ENCODE peak calls at places on chromosome 9, in four cellular contexts. Y is GM23248, D is OCI-LY7, S is PC-3. T is an unnamed sample. For H3K36me3 and H3K9me2, the result is how much of the 10 kb centered on the place peaks cover.

GRCh38 chr9:89953824-89954223 is 349.0 kb downstream of the GADD45G start:
- DNase-seq in D (no peak), S (no peak), Y (no peak), T (no peak)

GRCh38 chr9:127112683-127113539 is 9.5 kb downstream of the ANGPTL2 start:
- DNase-seq in S (peak), D (no peak), Y (peak), T (no peak)

GRCh38 chr9:117325110-117325788 is 89.6 kb downstream of the ASTN2 start:
- DNase-seq in S (no peak), Y (no peak), D (no peak), T (no peak)

GRCh38 chr9:37221489-37222106 is 101.2 kb downstream of the ZCCHC7 start:
- DNase-seq in S (no peak), Y (no peak), D (no peak), T (no peak)

GRCh38 chr9:17229945-17230560 is 95.2 kb downstream of the CNTLN start:
- DNase-seq in D (no peak), S (peak), Y (no peak), T (no peak)

GRCh38 chr9:96327694-96328352 is 25.8 kb upstream of the HSD17B3 start:
- DNase-seq in D (peak), S (peak), Y (peak), T (peak)

GRCh38 chr9:15746905-15747304 is 194.1 kb downstream of the CCDC171 start:
- DNase-seq in D (no peak), S (no peak), Y (no peak), T (no peak)

GRCh38 chr9:19000133-19000532 is 32.9 kb downstream of the SAXO1 start:
- DNase-seq in S (no peak), Y (no peak), D (no peak), T (no peak)

GRCh38 chr9:114005371-114006154 is 72.5 kb downstream of the AMBP start:
- DNase-seq in Y (no peak), D (no peak), S (no peak), T (no peak)

GRCh38 chr9:34171753-34172535 is 6.9 kb upstream of the UBAP1 start:
- DNase-seq in D (peak), S (no peak), Y (no peak), T (peak)

GRCh38 chr9:87238545-87238944 is 259.1 kb upstream of the DAPK1 start:
- DNase-seq in Y (peak), S (no peak), D (no peak), T (no peak)

GRCh38 chr9:13800776-13801175 is 513.2 kb downstream of the NFIB start:
- DNase-seq in D (no peak), S (no peak), Y (no peak), T (no peak)

GRCh38 chr9:9352877-9353481 is 1259.8 kb downstream of the PTPRD start:
- DNase-seq in D (peak), S (peak), Y (peak), T (peak)

GRCh38 chr9:38621434-38622082 is 1.2 kb upstream of the ANKRD18A start:
- DNase-seq in Y (no peak), D (no peak), S (peak), T (no peak)

GRCh38 chr9:34405719-34406118 is 29.0 kb upstream of the MYORG start:
- DNase-seq in Y (peak), S (no peak), D (no peak), T (no peak)

GRCh38 chr9:36902063-36902735 is 131.9 kb downstream of the PAX5 start:
- DNase-seq in D (no peak), Y (no peak), S (no peak), T (no peak)

GRCh38 chr9:20321683-20322082 is 300.6 kb downstream of the MLLT3 start:
- DNase-seq in Y (peak), S (no peak), D (no peak), T (no peak)

GRCh38 chr9:98124637-98125426 is 5.8 kb upstream of the TRIM14 start:
- DNase-seq in S (no peak), D (no peak), Y (no peak), T (no peak)

GRCh38 chr9:98128316-98128715 is 9.3 kb upstream of the TRIM14 start:
- DNase-seq in Y (no peak), S (no peak), D (no peak), T (no peak)

GRCh38 chr9:98130576-98131228 is 11.7 kb upstream of the TRIM14 start:
- DNase-seq in Y (no peak), D (no peak), S (no peak), T (no peak)

GRCh38 chr9:98129451-98129881 is 10.4 kb upstream of the TRIM14 start:
- DNase-seq in D (peak), Y (no peak), S (no peak), T (peak)

DNA sequence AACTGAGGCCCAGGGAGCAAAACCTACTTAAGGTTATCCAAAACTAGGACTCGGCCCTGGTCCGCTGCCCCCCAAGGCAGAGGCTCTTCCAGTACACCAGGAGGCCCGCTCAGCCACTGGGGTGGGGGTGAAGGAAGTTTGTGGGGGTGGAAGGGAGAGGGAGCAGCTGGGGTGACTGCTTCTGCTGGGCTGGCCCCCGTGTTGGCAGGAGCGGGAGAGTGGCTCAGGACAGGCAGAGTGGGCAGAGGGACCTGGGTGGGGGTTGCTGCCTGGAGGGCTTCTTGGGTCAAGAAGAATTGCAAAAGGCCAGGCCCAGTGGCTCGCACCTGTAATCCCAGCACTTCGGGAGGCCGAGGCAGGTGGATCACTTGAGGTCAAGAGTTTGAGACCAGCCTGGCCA is 8.2 kb upstream of the TRIM14 start:
- DNase-seq in D (no peak), Y (no peak), S (no peak), T (no peak)
- H3K36me3 ChIP-seq in D (under half), Y (under half), S (under half), T (under half)

DNA sequence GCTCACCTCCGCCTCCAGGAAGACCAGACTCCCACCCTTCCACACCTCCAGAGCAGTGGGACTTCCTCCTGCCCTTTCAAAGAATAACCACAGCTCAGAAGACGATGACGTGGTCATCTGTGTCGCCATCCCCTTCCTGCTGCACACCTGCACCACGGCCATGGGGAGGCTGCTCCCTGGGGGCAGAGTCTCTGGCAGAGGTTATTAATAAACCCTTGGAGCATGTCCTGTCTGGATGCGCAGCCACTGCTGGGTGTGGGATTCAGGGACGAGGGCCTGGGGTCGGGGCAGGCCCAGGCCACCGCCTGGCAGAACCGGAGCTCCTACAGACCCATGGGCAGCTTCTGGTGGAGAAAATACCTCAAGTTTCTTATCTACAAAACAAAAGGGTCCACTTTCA is 5.0 kb downstream of the PAEP start:
- DNase-seq in Y (no peak), S (no peak), D (no peak), T (no peak)
- H3K9me2 ChIP-seq in Y (under half), S (under half), D (under half), T (under half)

DNA sequence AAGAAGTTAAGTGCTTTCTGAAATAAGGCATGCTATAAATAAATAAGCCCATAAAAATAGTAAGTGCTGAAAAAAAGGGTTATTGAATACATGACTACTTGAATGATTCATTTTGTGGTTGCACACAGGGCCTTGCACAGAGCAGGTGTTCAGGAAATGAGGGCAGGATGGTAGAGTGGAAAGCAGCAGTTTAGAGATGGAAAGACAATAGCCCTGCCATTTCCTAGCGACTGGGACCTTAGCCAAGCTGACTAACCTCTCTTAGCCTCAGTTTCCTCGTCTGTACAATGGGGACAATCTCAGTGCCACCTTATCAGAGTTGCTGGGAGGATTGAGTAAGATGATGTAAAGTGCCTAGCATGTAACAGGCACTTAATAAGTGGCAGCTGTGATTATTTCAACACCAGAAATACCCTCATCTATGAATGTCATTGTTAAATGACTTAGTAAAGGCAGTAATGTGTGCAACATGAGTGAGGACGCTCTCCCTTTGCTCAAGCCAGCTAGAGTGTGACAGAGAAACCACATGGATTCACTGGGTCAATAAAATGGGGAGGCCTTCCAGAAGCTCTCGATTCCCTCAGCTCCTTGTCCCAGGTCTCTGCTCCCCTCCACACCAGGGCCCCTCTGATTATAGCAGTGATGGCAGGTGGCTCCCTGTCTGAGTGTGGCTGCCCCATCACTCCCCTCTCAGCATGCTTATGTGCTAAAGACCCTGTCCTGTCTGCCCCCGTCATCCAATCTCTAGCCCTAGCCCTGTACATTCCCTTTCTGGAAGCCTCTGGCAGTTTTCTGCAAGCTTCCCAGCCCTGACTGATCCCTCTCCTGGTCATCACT is 16.0 kb upstream of the PHF19 start:
- DNase-seq in D (peak), Y (peak), S (peak), T (peak)
- H3K27ac ChIP-seq in D (peak), Y (no peak), S (peak), T (peak)

DNA sequence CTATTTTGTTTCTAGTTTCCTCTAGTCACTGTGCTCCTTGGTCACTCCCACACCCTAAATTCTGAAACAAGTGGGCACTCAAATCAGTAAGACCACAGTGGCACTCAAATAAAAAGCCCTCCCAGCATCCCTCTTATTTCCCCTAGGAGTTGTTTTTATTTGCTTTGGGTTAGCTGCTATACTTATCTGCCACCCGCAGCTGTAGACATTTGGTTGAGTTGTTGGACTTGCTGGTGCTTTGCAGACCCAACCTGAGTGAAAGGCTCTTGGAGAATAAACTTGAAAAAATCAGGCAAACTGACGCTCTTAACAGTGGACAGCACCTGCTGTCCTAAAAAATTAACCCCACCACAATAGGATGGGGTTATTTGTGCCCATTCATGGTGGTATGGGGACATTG is 203.0 kb downstream of the SPATA31A6 start:
- DNase-seq in Y (no peak), S (no peak), D (no peak), T (no peak)
- H3K36me3 ChIP-seq in Y (under half), S (under half), D (under half), T (under half)

DNA sequence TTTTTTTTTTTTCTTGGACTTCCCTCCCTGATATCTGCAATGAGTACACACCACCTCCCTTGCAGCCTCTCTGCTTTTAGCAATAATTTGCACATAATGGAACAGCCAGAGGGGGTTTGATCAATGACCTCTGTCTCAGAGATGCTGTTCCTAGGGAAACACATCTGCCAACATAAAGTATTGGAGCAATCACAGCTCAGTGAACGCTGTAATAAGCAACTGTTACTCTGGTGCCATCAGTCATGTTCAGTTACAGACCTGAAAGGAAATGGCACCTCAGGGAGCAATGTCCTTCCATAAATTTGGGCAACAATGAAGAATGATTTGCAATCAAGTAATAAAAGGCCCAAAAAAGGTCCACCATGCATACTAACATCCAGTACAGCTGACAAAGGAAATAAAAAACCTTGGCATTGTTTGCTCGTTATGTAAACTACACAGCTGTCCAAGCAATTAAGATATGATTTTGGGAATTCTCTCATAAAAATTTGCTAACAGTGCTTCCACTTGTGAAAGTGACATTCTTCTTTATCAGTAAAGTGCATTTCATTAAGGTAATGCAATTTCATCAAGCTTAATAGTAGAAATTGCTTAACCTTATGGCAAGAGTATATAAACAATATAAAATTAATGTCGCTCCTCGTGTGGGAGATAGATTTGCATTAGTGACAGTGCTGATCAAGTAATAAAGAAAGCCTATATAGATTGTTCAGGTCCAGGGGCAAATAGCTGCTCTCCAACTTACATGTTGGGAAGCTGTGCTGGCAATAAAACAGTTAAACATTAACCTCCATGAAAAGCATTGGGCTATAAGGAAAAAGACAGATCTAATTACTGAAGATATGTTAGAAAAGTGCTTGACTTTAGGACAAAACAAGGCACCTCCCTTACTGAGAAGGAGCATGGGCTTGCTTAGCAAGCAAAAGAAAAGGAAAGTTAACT is 167.7 kb downstream of the RASEF start:
- DNase-seq in D (no peak), S (no peak), Y (no peak), T (no peak)
- H3K9me2 ChIP-seq in D (under half), S (under half), Y (under half), T (under half)

T was measured in Karpas-422.